ENCODE peak calls at places on chromosomes 11 and 22, in eight cellular contexts. W, V, P, M, L, A, O and H are unnamed samples.

GRCh38 chr11:30016588-30017363 is at the start of gene KCNA4:
- DNase-seq in W (no peak), V (no peak), P (peak), M (peak), L (peak), A (no peak), O (no peak), H (no peak)

GRCh38 chr11:112100457-112100856 is 13.8 kb downstream of the SDHD start:
- DNase-seq in W (no peak), V (no peak), P (no peak), M (no peak), L (no peak), A (no peak), O (peak), H (no peak)

GRCh38 chr22:35349704-35350538 is 31.0 kb upstream of the HMOX1 start:
- DNase-seq in W (no peak), V (no peak), P (no peak), M (peak), L (peak), A (no peak), O (peak), H (no peak)

GRCh38 chr22:45290410-45290936 is 5.7 kb downstream of the UPK3A start:
- DNase-seq in W (no peak), V (no peak), P (peak), M (peak), L (peak), A (no peak), O (peak), H (peak)

GRCh38 chr11:124075841-124076571 is 34.9 kb upstream of the OR10G7 start:
- DNase-seq in W (no peak), V (no peak), P (peak), M (peak), L (peak), A (no peak), O (no peak), H (no peak)

GRCh38 chr22:36184433-36185035 is 17.1 kb downstream of the APOL4 start:
- DNase-seq in W (no peak), V (peak), P (peak), M (peak), L (no peak), A (no peak), O (peak), H (no peak)

GRCh38 chr11:126352934-126353801 is 2.3 kb upstream of the ST3GAL4 start:
- DNase-seq in W (no peak), V (no peak), P (no peak), M (peak), L (no peak), A (no peak), O (peak), H (no peak)

GRCh38 chr22:40668611-40669390 is 10.5 kb upstream of the MCHR1 start:
- DNase-seq in W (no peak), V (no peak), P (no peak), M (peak), L (no peak), A (no peak), O (peak), H (no peak)

GRCh38 chr11:125407046-125407445 is 89.0 kb downstream of the FEZ1 start:
- DNase-seq in W (no peak), V (no peak), P (no peak), M (no peak), L (no peak), A (no peak), O (no peak), H (no peak)

GRCh38 chr22:31091106-31091975 is 10.2 kb downstream of the SMTN start:
- DNase-seq in W (no peak), V (no peak), P (no peak), M (no peak), L (peak), A (no peak), O (no peak), H (no peak)

GRCh38 chr22:21022955-21023614 is 8.1 kb downstream of the P2RX6 start:
- DNase-seq in W (no peak), V (no peak), P (no peak), M (no peak), L (peak), A (no peak), O (no peak), H (no peak)